ENCODE peak calls at places on chromosomes 2 and 18, in four cellular contexts. One of them, this sample, is unnamed.

GRCh38 chr2:108944601-108945241 is 44.3 kb downstream of the EDAR start:
- DNase-seq in CD4-positive, alpha-beta T cell: no peak
- DNase-seq in T-helper 2 cell: no peak
- DNase-seq in NCI-H146: no peak
- DNase-seq in this sample: no peak

GRCh38 chr2:162092008-162092390 is 18.0 kb upstream of the DPP4 start:
- DNase-seq in CD4-positive, alpha-beta T cell: no peak
- DNase-seq in T-helper 2 cell: no peak
- DNase-seq in NCI-H146: no peak
- DNase-seq in this sample: no peak

GRCh38 chr18:62332964-62333695 is 8.0 kb downstream of the TNFRSF11A start:
- DNase-seq in CD4-positive, alpha-beta T cell: no peak
- DNase-seq in T-helper 2 cell: no peak
- DNase-seq in NCI-H146: no peak
- DNase-seq in this sample: no peak

GRCh38 chr18:62883937-62884735 is 168.8 kb downstream of the PHLPP1 start:
- DNase-seq in CD4-positive, alpha-beta T cell: no peak
- DNase-seq in T-helper 2 cell: no peak
- DNase-seq in NCI-H146: peak; percentile 45
- DNase-seq in this sample: no peak

GRCh38 chr18:12911025-12911927 is 27.2 kb upstream of the PTPN2 start:
- DNase-seq in CD4-positive, alpha-beta T cell: peak; percentile 64
- DNase-seq in T-helper 2 cell: peak; percentile 24
- DNase-seq in NCI-H146: no peak
- DNase-seq in this sample: no peak

GRCh38 chr18:3248062-3248669 is 565 bp downstream of the MYL12A start:
- DNase-seq in CD4-positive, alpha-beta T cell: no peak
- DNase-seq in T-helper 2 cell: no peak
- DNase-seq in NCI-H146: peak; percentile 73
- DNase-seq in this sample: no peak

GRCh38 chr2:3447789-3448317 is 68.4 kb downstream of the TRAPPC12 start:
- DNase-seq in CD4-positive, alpha-beta T cell: no peak
- DNase-seq in T-helper 2 cell: no peak
- DNase-seq in NCI-H146: no peak
- DNase-seq in this sample: no peak

GRCh38 chr2:232013701-232014353 is 52.3 kb downstream of the DIS3L2 start:
- DNase-seq in CD4-positive, alpha-beta T cell: no peak
- DNase-seq in T-helper 2 cell: no peak
- DNase-seq in NCI-H146: peak; percentile 80
- DNase-seq in this sample: no peak

GRCh38 chr18:8724452-8724851 is 19.1 kb downstream of the MTCL1 start:
- DNase-seq in CD4-positive, alpha-beta T cell: no peak
- DNase-seq in T-helper 2 cell: no peak
- DNase-seq in NCI-H146: peak; percentile 31
- DNase-seq in this sample: no peak

GRCh38 chr2:146818122-146818521 is 1026.7 kb upstream of the ACVR2A start:
- DNase-seq in CD4-positive, alpha-beta T cell: no peak
- DNase-seq in T-helper 2 cell: no peak
- DNase-seq in NCI-H146: no peak
- DNase-seq in this sample: no peak

GRCh38 chr2:27007416-27008374 is 25.1 kb upstream of the TMEM214 start:
- DNase-seq in CD4-positive, alpha-beta T cell: no peak
- DNase-seq in T-helper 2 cell: no peak
- DNase-seq in NCI-H146: no peak
- DNase-seq in this sample: no peak

This sample was measured in cardiac septum.